ENCODE peak calls at places on chromosome 13, in seven cellular contexts. One of them, this sample, is unnamed.

GRCh38 chr13:22915442-22916082 is 265.2 kb upstream of the SGCG start:
- DNase-seq in breast epithelium: no peak
- DNase-seq in Peyer's patch: no peak
- DNase-seq in esophagus muscularis mucosa: no peak
- DNase-seq in upper lobe of left lung: peak
- DNase-seq in body of pancreas: peak
- DNase-seq in lower leg skin: peak
- DNase-seq in this sample: peak

GRCh38 chr13:109821038-109821545 is 34.7 kb upstream of the IRS2 start:
- DNase-seq in Peyer's patch: no peak
- DNase-seq in upper lobe of left lung: no peak
- DNase-seq in lower leg skin: no peak
- DNase-seq in esophagus muscularis mucosa: peak
- DNase-seq in body of pancreas: no peak
- DNase-seq in breast epithelium: no peak
- DNase-seq in this sample: no peak

GRCh38 chr13:77337159-77337558 is 10.3 kb upstream of the MYCBP2 start:
- DNase-seq in breast epithelium: no peak
- DNase-seq in lower leg skin: no peak
- DNase-seq in esophagus muscularis mucosa: no peak
- DNase-seq in Peyer's patch: no peak
- DNase-seq in upper lobe of left lung: no peak
- DNase-seq in body of pancreas: no peak
- DNase-seq in this sample: no peak

GRCh38 chr13:67148219-67148583 is 81.9 kb downstream of the PCDH9 start:
- DNase-seq in body of pancreas: no peak
- DNase-seq in lower leg skin: no peak
- DNase-seq in upper lobe of left lung: no peak
- DNase-seq in esophagus muscularis mucosa: no peak
- DNase-seq in Peyer's patch: no peak
- DNase-seq in breast epithelium: no peak
- DNase-seq in this sample: no peak

GRCh38 chr13:38401276-38401675 is 51.6 kb downstream of the UFM1 start:
- DNase-seq in lower leg skin: no peak
- DNase-seq in breast epithelium: no peak
- DNase-seq in esophagus muscularis mucosa: no peak
- DNase-seq in body of pancreas: no peak
- DNase-seq in Peyer's patch: no peak
- DNase-seq in upper lobe of left lung: no peak
- DNase-seq in this sample: no peak

GRCh38 chr13:20230913-20231838 is 943 bp downstream of the GJB6 start:
- DNase-seq in body of pancreas: no peak
- DNase-seq in Peyer's patch: no peak
- DNase-seq in breast epithelium: no peak
- DNase-seq in lower leg skin: no peak
- DNase-seq in esophagus muscularis mucosa: peak
- DNase-seq in upper lobe of left lung: no peak
- DNase-seq in this sample: no peak

GRCh38 chr13:113157929-113158747 is at the start of gene PROZ:
- DNase-seq in body of pancreas: peak
- DNase-seq in esophagus muscularis mucosa: no peak
- DNase-seq in Peyer's patch: no peak
- DNase-seq in breast epithelium: no peak
- DNase-seq in lower leg skin: no peak
- DNase-seq in upper lobe of left lung: no peak
- DNase-seq in this sample: no peak

GRCh38 chr13:37295046-37295445 is 189.6 kb upstream of the CSNK1A1L start:
- DNase-seq in breast epithelium: no peak
- DNase-seq in upper lobe of left lung: no peak
- DNase-seq in body of pancreas: no peak
- DNase-seq in Peyer's patch: no peak
- DNase-seq in esophagus muscularis mucosa: no peak
- DNase-seq in lower leg skin: no peak
- DNase-seq in this sample: no peak

GRCh38 chr13:105679832-105680231 is 855.6 kb downstream of the EFNB2 start:
- DNase-seq in lower leg skin: no peak
- DNase-seq in upper lobe of left lung: no peak
- DNase-seq in body of pancreas: no peak
- DNase-seq in esophagus muscularis mucosa: no peak
- DNase-seq in Peyer's patch: no peak
- DNase-seq in breast epithelium: no peak
- DNase-seq in this sample: no peak

GRCh38 chr13:45185286-45185685 is 15.6 kb downstream of the KCTD4 start:
- DNase-seq in breast epithelium: no peak
- DNase-seq in esophagus muscularis mucosa: no peak
- DNase-seq in lower leg skin: no peak
- DNase-seq in body of pancreas: no peak
- DNase-seq in upper lobe of left lung: no peak
- DNase-seq in Peyer's patch: no peak
- DNase-seq in this sample: no peak

GRCh38 chr13:27644302-27644701 is 22.6 kb downstream of the POLR1D start:
- DNase-seq in esophagus muscularis mucosa: no peak
- DNase-seq in body of pancreas: peak
- DNase-seq in Peyer's patch: no peak
- DNase-seq in upper lobe of left lung: no peak
- DNase-seq in breast epithelium: peak
- DNase-seq in lower leg skin: no peak
- DNase-seq in this sample: no peak

GRCh38 chr13:97938701-97939475 is 14.6 kb upstream of the IPO5 start:
- DNase-seq in body of pancreas: no peak
- DNase-seq in Peyer's patch: no peak
- DNase-seq in esophagus muscularis mucosa: no peak
- DNase-seq in lower leg skin: no peak
- DNase-seq in breast epithelium: no peak
- DNase-seq in upper lobe of left lung: no peak
- DNase-seq in this sample: no peak

GRCh38 chr13:87344176-87344575 is 327.0 kb upstream of the SLITRK5 start:
- DNase-seq in upper lobe of left lung: no peak
- DNase-seq in body of pancreas: no peak
- DNase-seq in breast epithelium: no peak
- DNase-seq in lower leg skin: no peak
- DNase-seq in esophagus muscularis mucosa: no peak
- DNase-seq in Peyer's patch: no peak
- DNase-seq in this sample: no peak

GRCh38 chr13:107376393-107377085 is 808.6 kb upstream of the ARGLU1 start:
- DNase-seq in esophagus muscularis mucosa: no peak
- DNase-seq in breast epithelium: no peak
- DNase-seq in Peyer's patch: no peak
- DNase-seq in lower leg skin: no peak
- DNase-seq in upper lobe of left lung: no peak
- DNase-seq in body of pancreas: no peak
- DNase-seq in this sample: no peak

GRCh38 chr13:78319101-78319627 is 284.2 kb downstream of the POU4F1 start:
- DNase-seq in upper lobe of left lung: no peak
- DNase-seq in lower leg skin: no peak
- DNase-seq in Peyer's patch: no peak
- DNase-seq in breast epithelium: no peak
- DNase-seq in body of pancreas: no peak
- DNase-seq in esophagus muscularis mucosa: no peak
- DNase-seq in this sample: no peak

GRCh38 chr13:97753269-97753668 is 200.2 kb upstream of the IPO5 start:
- DNase-seq in esophagus muscularis mucosa: no peak
- DNase-seq in breast epithelium: no peak
- DNase-seq in Peyer's patch: no peak
- DNase-seq in upper lobe of left lung: no peak
- DNase-seq in lower leg skin: no peak
- DNase-seq in body of pancreas: no peak
- DNase-seq in this sample: no peak

GRCh38 chr13:38824342-38824741 is 137.5 kb downstream of the FREM2 start:
- DNase-seq in upper lobe of left lung: no peak
- DNase-seq in lower leg skin: no peak
- DNase-seq in esophagus muscularis mucosa: no peak
- DNase-seq in Peyer's patch: no peak
- DNase-seq in breast epithelium: no peak
- DNase-seq in body of pancreas: no peak
- DNase-seq in this sample: no peak

GRCh38 chr13:95437561-95437960 is 115.0 kb upstream of the CLDN10 start:
- DNase-seq in esophagus muscularis mucosa: no peak
- DNase-seq in Peyer's patch: no peak
- DNase-seq in breast epithelium: no peak
- DNase-seq in upper lobe of left lung: no peak
- DNase-seq in body of pancreas: no peak
- DNase-seq in lower leg skin: no peak
- DNase-seq in this sample: no peak

GRCh38 chr13:86945596-86945995 is 725.6 kb upstream of the SLITRK5 start:
- DNase-seq in lower leg skin: no peak
- DNase-seq in esophagus muscularis mucosa: no peak
- DNase-seq in breast epithelium: no peak
- DNase-seq in Peyer's patch: no peak
- DNase-seq in upper lobe of left lung: no peak
- DNase-seq in body of pancreas: no peak
- DNase-seq in this sample: no peak

GRCh38 chr13:74869846-74870245 is 612.1 kb downstream of the TBC1D4 start:
- DNase-seq in body of pancreas: no peak
- DNase-seq in upper lobe of left lung: no peak
- DNase-seq in Peyer's patch: no peak
- DNase-seq in breast epithelium: no peak
- DNase-seq in lower leg skin: no peak
- DNase-seq in esophagus muscularis mucosa: no peak
- DNase-seq in this sample: no peak

GRCh38 chr13:113922412-113923118 is 51.3 kb downstream of the C13orf46 start:
- DNase-seq in esophagus muscularis mucosa: no peak
- DNase-seq in upper lobe of left lung: peak
- DNase-seq in Peyer's patch: peak
- DNase-seq in breast epithelium: peak
- DNase-seq in lower leg skin: no peak
- DNase-seq in body of pancreas: no peak
- DNase-seq in this sample: peak

GRCh38 chr13:39106216-39106995 is 68.2 kb downstream of the NHLRC3 start:
- DNase-seq in esophagus muscularis mucosa: no peak
- DNase-seq in lower leg skin: no peak
- DNase-seq in breast epithelium: no peak
- DNase-seq in body of pancreas: no peak
- DNase-seq in upper lobe of left lung: no peak
- DNase-seq in Peyer's patch: no peak
- DNase-seq in this sample: no peak

GRCh38 chr13:40928980-40929379 is 90.1 kb downstream of the ELF1 start:
- DNase-seq in body of pancreas: no peak
- DNase-seq in breast epithelium: no peak
- DNase-seq in esophagus muscularis mucosa: no peak
- DNase-seq in upper lobe of left lung: no peak
- DNase-seq in lower leg skin: no peak
- DNase-seq in Peyer's patch: no peak
- DNase-seq in this sample: no peak
- TF ChIP-seq POLR2A in body of pancreas: no peak
- TF ChIP-seq POLR2A in breast epithelium: no peak
- TF ChIP-seq POLR2A in esophagus muscularis mucosa: no peak
- TF ChIP-seq POLR2A in upper lobe of left lung: no peak
- TF ChIP-seq POLR2A in lower leg skin: no peak
- TF ChIP-seq POLR2A in Peyer's patch: no peak
- TF ChIP-seq POLR2A in this sample: no peak

GRCh38 chr13:71902676-71903075 is 35.7 kb upstream of the DACH1 start:
- DNase-seq in body of pancreas: no peak
- DNase-seq in upper lobe of left lung: no peak
- DNase-seq in lower leg skin: no peak
- DNase-seq in breast epithelium: no peak
- DNase-seq in esophagus muscularis mucosa: no peak
- DNase-seq in Peyer's patch: no peak
- DNase-seq in this sample: no peak
- TF ChIP-seq CTCF in body of pancreas: no peak
- TF ChIP-seq CTCF in upper lobe of left lung: no peak
- TF ChIP-seq CTCF in lower leg skin: no peak
- TF ChIP-seq CTCF in breast epithelium: no peak
- TF ChIP-seq CTCF in esophagus muscularis mucosa: no peak
- TF ChIP-seq CTCF in Peyer's patch: no peak
- TF ChIP-seq CTCF in this sample: no peak

GRCh38 chr13:35855531-35856019 is 275.6 kb downstream of the DCLK1 start:
- DNase-seq in body of pancreas: no peak
- DNase-seq in breast epithelium: no peak
- DNase-seq in lower leg skin: peak
- DNase-seq in esophagus muscularis mucosa: peak
- DNase-seq in upper lobe of left lung: no peak
- DNase-seq in Peyer's patch: no peak
- DNase-seq in this sample: no peak
- H3K4me3 ChIP-seq in body of pancreas: no peak
- H3K4me3 ChIP-seq in breast epithelium: peak
- H3K4me3 ChIP-seq in lower leg skin: no peak
- H3K4me3 ChIP-seq in esophagus muscularis mucosa: no peak
- H3K4me3 ChIP-seq in upper lobe of left lung: no peak
- H3K4me3 ChIP-seq in Peyer's patch: no peak
- H3K4me3 ChIP-seq in this sample: no peak

GRCh38 chr13:99500839-99501134 is 485 bp upstream of the TM9SF2 start:
- DNase-seq in lower leg skin: no peak
- DNase-seq in Peyer's patch: no peak
- DNase-seq in esophagus muscularis mucosa: no peak
- DNase-seq in upper lobe of left lung: no peak
- DNase-seq in body of pancreas: no peak
- DNase-seq in breast epithelium: no peak
- DNase-seq in this sample: no peak

GRCh38 chr13:99505814-99506269 is 4.6 kb downstream of the TM9SF2 start:
- DNase-seq in lower leg skin: no peak
- DNase-seq in Peyer's patch: no peak
- DNase-seq in breast epithelium: no peak
- DNase-seq in body of pancreas: no peak
- DNase-seq in upper lobe of left lung: no peak
- DNase-seq in esophagus muscularis mucosa: no peak
- DNase-seq in this sample: no peak

GRCh38 chr13:99501952-99502310 is 659 bp downstream of the TM9SF2 start:
- DNase-seq in esophagus muscularis mucosa: no peak
- DNase-seq in lower leg skin: no peak
- DNase-seq in upper lobe of left lung: peak
- DNase-seq in body of pancreas: peak
- DNase-seq in Peyer's patch: peak
- DNase-seq in breast epithelium: no peak
- DNase-seq in this sample: no peak

GRCh38 chr13:99498304-99499161 is 2.7 kb upstream of the TM9SF2 start:
- DNase-seq in body of pancreas: peak
- DNase-seq in lower leg skin: peak
- DNase-seq in upper lobe of left lung: peak
- DNase-seq in Peyer's patch: peak
- DNase-seq in esophagus muscularis mucosa: peak
- DNase-seq in breast epithelium: peak
- DNase-seq in this sample: peak

GRCh38 chr13:99501135-99501951 is at the start of gene TM9SF2:
- DNase-seq in breast epithelium: peak
- DNase-seq in body of pancreas: peak
- DNase-seq in Peyer's patch: peak
- DNase-seq in lower leg skin: peak
- DNase-seq in upper lobe of left lung: peak
- DNase-seq in esophagus muscularis mucosa: peak
- DNase-seq in this sample: peak
- TF ChIP-seq POLR2A in breast epithelium: peak
- TF ChIP-seq POLR2A in body of pancreas: peak
- TF ChIP-seq POLR2A in Peyer's patch: peak
- TF ChIP-seq POLR2A in lower leg skin: no peak
- TF ChIP-seq POLR2A in upper lobe of left lung: peak
- TF ChIP-seq POLR2A in esophagus muscularis mucosa: peak
- TF ChIP-seq POLR2A in this sample: peak

This sample was measured in ovary.